ENCODE peak calls at places on chromosome 21, in five cellular contexts. J is A549, F is NCI-H2081 treated with DMSO at 0.1 percent for 48 hours, R is iris pigment epithelial cell, L is cardiac fibroblast. H is an unnamed sample.

GRCh38 chr21:14911351-14911750 is 153.4 kb downstream of the NRIP1 start:
- DNase-seq in L (no peak), J (no peak), R (no peak), F (no peak), H (no peak)

GRCh38 chr21:44849616-44850130 is 23.8 kb downstream of the PTTG1IP start:
- DNase-seq in L (no peak), F (no peak), R (no peak), J (no peak), H (no peak)

GRCh38 chr21:29371464-29371863 is 72.7 kb downstream of the BACH1 start:
- DNase-seq in J (no peak), R (no peak), F (no peak), L (no peak), H (no peak)

GRCh38 chr21:33611006-33611744 is 22.7 kb upstream of the DONSON start:
- DNase-seq in L (no peak), J (no peak), R (no peak), F (no peak), H (no peak)

GRCh38 chr21:45202889-45203288 is 84.8 kb downstream of the POFUT2 start:
- DNase-seq in J (no peak), R (no peak), F (no peak), L (no peak), H (no peak)

GRCh38 chr21:41825216-41825615 is 53.9 kb downstream of the PRDM15 start:
- DNase-seq in J (no peak), R (no peak), L (no peak), F (no peak), H (no peak)

GRCh38 chr21:42012763-42013329 is 2.7 kb upstream of the ZBTB21 start:
- DNase-seq in F (no peak), R (no peak), J (no peak), L (no peak), H (no peak)

GRCh38 chr21:27134513-27134912 is 167.6 kb upstream of the ADAMTS5 start:
- DNase-seq in F (no peak), R (peak), J (no peak), L (peak), H (peak)

GRCh38 chr21:43590220-43590619 is 69.1 kb downstream of the HSF2BP start:
- DNase-seq in J (peak), F (no peak), R (peak), L (no peak), H (no peak)

GRCh38 chr21:44436111-44436611 is 19.1 kb upstream of the LRRC3 start:
- DNase-seq in L (no peak), J (no peak), R (no peak), F (no peak), H (no peak)

GRCh38 chr21:44880762-44881585 is 7.5 kb upstream of the PTTG1IP start:
- DNase-seq in J (no peak), F (no peak), R (peak), L (peak), H (peak)

GRCh38 chr21:45592208-45592619 is 50.0 kb upstream of the SLC19A1 start:
- DNase-seq in L (no peak), J (no peak), R (peak), F (no peak), H (no peak)

GRCh38 chr21:36429672-36430546 is 44.7 kb downstream of the CHAF1B start:
- DNase-seq in J (peak), F (no peak), R (peak), L (peak), H (peak)

GRCh38 chr21:42609806-42610205 is 43.6 kb upstream of the PDE9A start:
- DNase-seq in L (no peak), J (no peak), F (no peak), R (no peak), H (no peak)

GRCh38 chr21:46065215-46065992 is 32.5 kb upstream of the COL6A2 start:
- DNase-seq in J (no peak), F (no peak), R (peak), L (peak), H (peak)

GRCh38 chr21:31911138-31911907 is 38.5 kb downstream of the HUNK start:
- DNase-seq in L (no peak), J (peak), R (peak), F (no peak), H (no peak)

GRCh38 chr21:46617267-46618051 is 12.6 kb upstream of the S100B start:
- DNase-seq in L (no peak), F (no peak), J (no peak), R (peak), H (peak)

GRCh38 chr21:34933609-34934345 is 115.3 kb downstream of the RUNX1 start:
- DNase-seq in F (no peak), J (no peak), R (peak), L (no peak), H (no peak)

GRCh38 chr21:43986544-43987451 is 25.3 kb upstream of the TRAPPC10 start:
- DNase-seq in F (no peak), R (no peak), J (no peak), L (no peak), H (no peak)

GRCh38 chr21:26850116-26850643 is 5.0 kb upstream of the ADAMTS1 start:
- DNase-seq in F (no peak), L (peak), R (peak), J (peak), H (peak)

GRCh38 chr21:39114871-39115658 is 68.2 kb downstream of the PSMG1 start:
- DNase-seq in L (peak), F (no peak), J (no peak), R (peak), H (peak)

GRCh38 chr21:39387461-39388037 is 38.7 kb upstream of the HMGN1 start:
- DNase-seq in R (peak), L (peak), J (peak), F (peak), H (peak)

GRCh38 chr21:16563795-16564194 is 834.0 kb downstream of the USP25 start:
- DNase-seq in J (peak), F (no peak), R (peak), L (peak), H (no peak)

GRCh38 chr21:42652527-42653491 is 612 bp upstream of the PDE9A start:
- DNase-seq in F (no peak), R (peak), J (peak), L (peak), H (peak)

GRCh38 chr21:16076465-16076864 is 346.7 kb downstream of the USP25 start:
- DNase-seq in F (no peak), L (no peak), R (no peak), J (no peak), H (no peak)

GRCh38 chr21:34736116-34736870 is 67.5 kb downstream of the CLIC6 start:
- DNase-seq in R (peak), J (no peak), L (no peak), F (no peak), H (no peak)

GRCh38 chr21:16509466-16509865 is 779.7 kb downstream of the USP25 start:
- DNase-seq in F (no peak), L (peak), R (peak), J (no peak), H (peak)

GRCh38 chr21:41923641-41924342 is 30.0 kb downstream of the C2CD2 start:
- DNase-seq in R (peak), F (no peak), J (no peak), L (peak), H (peak)

GRCh38 chr21:28639742-28640141 is 352.9 kb downstream of the LTN1 start:
- DNase-seq in R (peak), J (no peak), L (peak), F (no peak), H (no peak)

GRCh38 chr21:42576639-42577038 is 63.0 kb downstream of the SLC37A1 start:
- DNase-seq in F (no peak), J (no peak), L (no peak), R (no peak), H (no peak)

GRCh38 chr21:36928960-36929359 is 37.5 kb downstream of the HLCS start:
- DNase-seq in R (no peak), J (no peak), F (no peak), L (no peak), H (no peak)

GRCh38 chr21:38790038-38790437 is 15.7 kb upstream of the ETS2 start:
- DNase-seq in L (no peak), R (no peak), J (no peak), F (no peak), H (no peak)

GRCh38 chr21:25453524-25453923 is 153.8 kb downstream of the MRPL39 start:
- DNase-seq in R (peak), F (no peak), L (no peak), J (no peak), H (no peak)

GRCh38 chr21:46152939-46153258 is 2.5 kb downstream of the FTCD start:
- DNase-seq in J (no peak), F (no peak), R (no peak), L (no peak), H (no peak)

GRCh38 chr21:16055012-16055411 is 325.2 kb downstream of the USP25 start:
- DNase-seq in F (no peak), J (no peak), R (no peak), L (no peak), H (no peak)

GRCh38 chr21:39484711-39485264 is 33.0 kb downstream of the SH3BGR start:
- DNase-seq in R (no peak), J (no peak), L (peak), F (no peak), H (no peak)

GRCh38 chr21:34986561-34987533 is 62.3 kb downstream of the RUNX1 start:
- DNase-seq in L (peak), J (no peak), F (no peak), R (peak), H (peak)